ENCODE peak calls at places on chromosomes 4 and X, in five cellular contexts. D, Y, K, C and S are unnamed samples. For H3K4me1, the result is how much of the 10 kb centered on the place peaks cover.

GRCh38 chrX:16445166-16445752 is 204.7 kb upstream of the S100G start:
- DNase-seq in C (no peak), Y (peak), D (peak), K (peak), S (no peak)

GRCh38 chrX:55787063-55787462 is 69.5 kb downstream of the RRAGB start:
- DNase-seq in Y (no peak), K (no peak), D (no peak), C (no peak), S (no peak)

GRCh38 chrX:52576946-52577345 is 60.1 kb upstream of the XAGE1B start:
- DNase-seq in D (no peak), Y (no peak), C (no peak), K (no peak), S (no peak)

GRCh38 chr4:74203467-74203866 is 45.5 kb downstream of the MTHFD2L start:
- DNase-seq in C (no peak), Y (no peak), D (no peak), K (no peak), S (no peak)

GRCh38 chr4:121072080-121072835 is at the start of gene NDNF:
- DNase-seq in C (peak), K (peak), D (peak), Y (peak), S (no peak)

GRCh38 chr4:109302366-109303140 is at the start of gene COL25A1:
- DNase-seq in K (peak), C (peak), Y (peak), D (peak), S (peak)

GRCh38 chrX:136086521-136086920 is 60.8 kb upstream of the FHL1 start:
- DNase-seq in Y (no peak), C (no peak), D (no peak), K (no peak), S (no peak)

GRCh38 chrX:153739754-153740486 is 15.3 kb downstream of the ABCD1 start:
- DNase-seq in K (no peak), D (peak), C (no peak), Y (no peak), S (no peak)

GRCh38 chr4:56134272-56134671 is 185.5 kb downstream of the CEP135 start:
- DNase-seq in K (no peak), Y (no peak), C (peak), D (no peak), S (no peak)

GRCh38 chr4:150874386-150875226 is 140.5 kb downstream of the LRBA start:
- DNase-seq in K (no peak), D (no peak), C (no peak), Y (peak), S (no peak)

GRCh38 chrX:100410083-100410590 is at the start of gene PCDH19:
- DNase-seq in D (no peak), C (peak), Y (peak), K (peak), S (no peak)

GRCh38 chr4:110480031-110480549 is 4.1 kb downstream of the ENPEP start:
- DNase-seq in K (no peak), Y (no peak), D (no peak), C (no peak), S (no peak)

GRCh38 chr4:122285285-122285684 is 93.5 kb upstream of the ADAD1 start:
- DNase-seq in C (no peak), K (no peak), D (no peak), Y (no peak), S (no peak)

GRCh38 chr4:81715335-81715734 is 243.6 kb upstream of the RASGEF1B start:
- DNase-seq in D (no peak), C (no peak), Y (no peak), K (no peak), S (no peak)

GRCh38 chrX:119539872-119540271 is 25.3 kb downstream of the STEEP1 start:
- DNase-seq in C (no peak), D (no peak), K (no peak), Y (no peak), S (no peak)

GRCh38 chr4:167802463-167803212 is 289.7 kb upstream of the ANXA10 start:
- DNase-seq in D (no peak), Y (no peak), K (peak), C (no peak), S (no peak)

GRCh38 chr4:165330666-165331065 is 3.2 kb downstream of the MSMO1 start:
- DNase-seq in Y (no peak), K (no peak), D (no peak), C (no peak), S (no peak)

GRCh38 chrX:129318375-129318774 is 204.9 kb downstream of the SMARCA1 start:
- DNase-seq in K (peak), Y (peak), C (no peak), D (no peak), S (no peak)

GRCh38 chr4:187827631-187828030 is 167.9 kb upstream of the ZFP42 start:
- DNase-seq in K (no peak), C (no peak), D (no peak), Y (no peak), S (no peak)

GRCh38 chrX:45667666-45668065 is 467.0 kb upstream of the DIPK2B start:
- DNase-seq in Y (no peak), D (no peak), C (no peak), K (no peak), S (no peak)

GRCh38 chr4:69025191-69025998 is 70.9 kb upstream of the UGT2B7 start:
- DNase-seq in C (no peak), D (no peak), Y (no peak), K (peak), S (peak)

GRCh38 chr4:55727746-55728145 is 91.6 kb upstream of the NMU start:
- DNase-seq in D (no peak), C (no peak), K (no peak), Y (no peak), S (no peak)

GRCh38 chr4:186227221-186227620 is at the start of gene KLKB1:
- DNase-seq in C (no peak), D (no peak), Y (no peak), K (no peak), S (no peak)

GRCh38 chrX:16199343-16199742 is 32.1 kb downstream of the MAGEB17 start:
- DNase-seq in D (no peak), C (no peak), K (no peak), Y (no peak), S (peak)

GRCh38 chrX:25198891-25199290 is 183.1 kb upstream of the ARX start:
- DNase-seq in K (no peak), D (no peak), Y (no peak), C (no peak), S (no peak)

GRCh38 chrX:151871244-151871643 is 41.4 kb upstream of the MAGEA4 start:
- DNase-seq in Y (no peak), K (no peak), D (no peak), C (no peak), S (no peak)

GRCh38 chr4:152970102-152970820 is 34.1 kb downstream of the FHDC1 start:
- DNase-seq in D (no peak), Y (no peak), C (no peak), K (no peak), S (no peak)

GRCh38 chr4:40403079-40403478 is 67.9 kb downstream of the CHRNA9 start:
- DNase-seq in K (no peak), D (no peak), Y (no peak), C (no peak), S (no peak)

GRCh38 chr4:153259679-153260078 is 55.4 kb downstream of the TRIM2 start:
- DNase-seq in K (no peak), D (no peak), C (no peak), Y (no peak), S (no peak)

GRCh38 chr4:57104706-57105560 is 5.3 kb downstream of the IGFBP7 start:
- DNase-seq in C (no peak), Y (no peak), K (no peak), D (no peak), S (no peak)

GRCh38 chr4:141132689-141133145 is 552 bp downstream of the RNF150 start:
- DNase-seq in K (no peak), Y (peak), D (no peak), C (peak), S (no peak)

GRCh38 chr4:71486550-71487323 is 147.9 kb downstream of the SLC4A4 start:
- DNase-seq in K (no peak), D (no peak), C (no peak), Y (no peak), S (no peak)

DNA sequence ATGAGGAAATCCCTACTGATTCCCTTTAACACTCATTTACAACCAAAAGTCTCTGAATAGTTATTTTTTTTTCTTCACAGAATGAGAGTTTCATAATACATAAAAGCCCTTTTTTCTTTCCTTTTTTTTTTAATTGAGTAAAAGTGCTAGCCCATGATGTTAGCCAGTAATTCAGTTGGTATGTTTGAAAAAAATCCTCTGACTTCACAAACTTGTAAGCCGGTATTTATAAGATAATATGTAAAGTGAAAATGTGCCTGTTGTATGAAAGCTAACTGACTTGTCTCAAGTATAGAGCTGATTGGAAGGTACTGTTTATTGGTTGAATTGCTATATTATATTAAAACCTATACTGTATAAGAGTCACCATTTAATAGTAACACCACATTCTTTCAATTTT is 70.2 kb upstream of the NEIL3 start:
- DNase-seq in Y (no peak), D (no peak), C (no peak), K (no peak), S (no peak)
- H3K4me1 ChIP-seq in Y (under half), D (under half), C (under half), K (under half), S (under half)

GRCh38 chr4:138233313-138233712 is 8.8 kb downstream of the SLC7A11 start:
- DNase-seq in K (no peak), C (no peak), Y (no peak), D (no peak), S (no peak)
- H3K27ac ChIP-seq in K (no peak), C (no peak), Y (no peak), D (no peak), S (no peak)

GRCh38 chr4:138056541-138056940 is 185.6 kb downstream of the SLC7A11 start:
- DNase-seq in K (no peak), Y (no peak), C (no peak), D (no peak), S (no peak)

GRCh38 chr4:138050601-138051000 is 191.5 kb downstream of the SLC7A11 start:
- DNase-seq in K (no peak), Y (no peak), C (no peak), D (no peak), S (no peak)

GRCh38 chr4:138055890-138056289 is 186.3 kb downstream of the SLC7A11 start:
- DNase-seq in D (no peak), C (no peak), K (no peak), Y (no peak), S (no peak)

GRCh38 chr4:138051157-138051556 is 191.0 kb downstream of the SLC7A11 start:
- DNase-seq in D (no peak), Y (no peak), K (no peak), C (no peak), S (no peak)

GRCh38 chr4:138053601-138054322 is 188.4 kb downstream of the SLC7A11 start:
- DNase-seq in Y (peak), D (no peak), K (no peak), C (no peak), S (no peak)
- H3K4me3 ChIP-seq in Y (peak), D (no peak), K (no peak), C (no peak), S (no peak)

GRCh38 chr4:17450431-17450830 is 61.5 kb downstream of the QDPR start:
- DNase-seq in C (no peak), D (no peak), Y (no peak), K (no peak), S (no peak)

GRCh38 chr4:17448689-17449088 is 63.2 kb downstream of the QDPR start:
- DNase-seq in Y (no peak), C (no peak), D (no peak), K (peak), S (no peak)

GRCh38 chr4:17447675-17448298 is 64.1 kb downstream of the QDPR start:
- DNase-seq in C (no peak), Y (peak), D (peak), K (peak), S (peak)

GRCh38 chr4:17447056-17447455 is 64.8 kb downstream of the QDPR start:
- DNase-seq in K (no peak), C (no peak), Y (no peak), D (no peak), S (no peak)
- H3K4me1 ChIP-seq in K (under half), C (under half), Y (under half), D (under half), S (under half)